ENCODE peak calls at places on chromosomes 16 and 17, in six cellular contexts. One of them, this sample, is unnamed.

GRCh38 chr16:50673496-50674275 is 7.4 kb downstream of the SNX20 start:
- DNase-seq in PC-3: no peak
- DNase-seq in H9: peak; percentile 52
- DNase-seq in IMR-90: no peak
- DNase-seq in SK-N-SH: no peak
- DNase-seq in hepatocyte: no peak
- DNase-seq in this sample: no peak

GRCh38 chr16:56609463-56609921 is 1.1 kb downstream of the MT2A start:
- DNase-seq in IMR-90: peak; percentile 92
- DNase-seq in hepatocyte: peak; percentile 72
- DNase-seq in SK-N-SH: peak; percentile 69
- DNase-seq in PC-3: peak; percentile 58
- DNase-seq in H9: no peak
- DNase-seq in this sample: peak; percentile 85

GRCh38 chr16:47285001-47285400 is 141.3 kb upstream of the NETO2 start:
- DNase-seq in SK-N-SH: no peak
- DNase-seq in H9: no peak
- DNase-seq in hepatocyte: no peak
- DNase-seq in PC-3: no peak
- DNase-seq in IMR-90: no peak
- DNase-seq in this sample: no peak

GRCh38 chr16:26204138-26204537 is 512.4 kb downstream of the HS3ST4 start:
- DNase-seq in hepatocyte: no peak
- DNase-seq in SK-N-SH: no peak
- DNase-seq in PC-3: no peak
- DNase-seq in IMR-90: no peak
- DNase-seq in H9: no peak
- DNase-seq in this sample: no peak

GRCh38 chr16:28175715-28176114 is 36.0 kb downstream of the XPO6 start:
- DNase-seq in H9: no peak
- DNase-seq in IMR-90: no peak
- DNase-seq in SK-N-SH: no peak
- DNase-seq in hepatocyte: no peak
- DNase-seq in PC-3: no peak
- DNase-seq in this sample: no peak

GRCh38 chr16:72092832-72093447 is 480 bp downstream of the TXNL4B start:
- DNase-seq in H9: no peak
- DNase-seq in PC-3: peak; percentile 63
- DNase-seq in SK-N-SH: no peak
- DNase-seq in IMR-90: peak; percentile 68
- DNase-seq in hepatocyte: peak; percentile 52
- DNase-seq in this sample: peak; percentile 76

GRCh38 chr17:66255527-66255971 is 26.3 kb upstream of the APOH start:
- DNase-seq in H9: no peak
- DNase-seq in hepatocyte: no peak
- DNase-seq in SK-N-SH: no peak
- DNase-seq in IMR-90: no peak
- DNase-seq in PC-3: no peak
- DNase-seq in this sample: no peak

GRCh38 chr17:48012151-48012520 is 25.5 kb downstream of the COPZ2 start:
- DNase-seq in PC-3: peak; percentile 33
- DNase-seq in hepatocyte: peak; percentile 72
- DNase-seq in H9: peak; percentile 87
- DNase-seq in IMR-90: no peak
- DNase-seq in SK-N-SH: peak; percentile 95
- DNase-seq in this sample: no peak

GRCh38 chr17:28057731-28058246 is 15.3 kb downstream of the NLK start:
- DNase-seq in SK-N-SH: no peak
- DNase-seq in H9: no peak
- DNase-seq in IMR-90: peak; percentile 83
- DNase-seq in PC-3: peak; percentile 61
- DNase-seq in hepatocyte: peak; percentile 45
- DNase-seq in this sample: peak; percentile 42

DNA sequence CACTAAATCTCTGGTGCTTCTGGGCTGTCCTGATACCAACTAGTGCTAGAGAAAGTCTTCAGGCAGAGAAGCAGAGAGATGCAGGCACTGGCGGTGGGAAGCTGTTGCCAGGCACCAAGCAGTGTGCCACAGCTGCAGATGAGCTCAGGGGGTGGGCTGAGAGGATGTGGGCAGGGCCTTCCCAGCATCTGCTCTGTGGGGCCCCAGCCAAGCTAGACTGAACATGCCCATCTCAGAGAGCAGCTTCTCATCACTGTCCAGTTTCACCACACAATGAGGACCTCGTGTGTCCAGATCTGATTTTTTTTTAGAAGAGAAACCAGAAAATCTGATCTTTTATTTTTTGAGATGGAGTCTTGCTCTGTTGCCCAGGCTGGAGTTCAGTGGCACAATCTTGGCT is 17.1 kb downstream of the PSKH1 start:
- DNase-seq in IMR-90: peak; percentile 69
- DNase-seq in hepatocyte: peak; percentile 54
- DNase-seq in SK-N-SH: peak; percentile 71
- DNase-seq in PC-3: no peak
- DNase-seq in H9: no peak
- DNase-seq in this sample: peak; percentile 38
- TF ChIP-seq CTCF in IMR-90: no peak
- TF ChIP-seq CTCF in hepatocyte: no peak
- TF ChIP-seq CTCF in SK-N-SH: no peak
- TF ChIP-seq CTCF in PC-3: no peak
- TF ChIP-seq CTCF in H9: no peak
- TF ChIP-seq CTCF in this sample: no peak

DNA sequence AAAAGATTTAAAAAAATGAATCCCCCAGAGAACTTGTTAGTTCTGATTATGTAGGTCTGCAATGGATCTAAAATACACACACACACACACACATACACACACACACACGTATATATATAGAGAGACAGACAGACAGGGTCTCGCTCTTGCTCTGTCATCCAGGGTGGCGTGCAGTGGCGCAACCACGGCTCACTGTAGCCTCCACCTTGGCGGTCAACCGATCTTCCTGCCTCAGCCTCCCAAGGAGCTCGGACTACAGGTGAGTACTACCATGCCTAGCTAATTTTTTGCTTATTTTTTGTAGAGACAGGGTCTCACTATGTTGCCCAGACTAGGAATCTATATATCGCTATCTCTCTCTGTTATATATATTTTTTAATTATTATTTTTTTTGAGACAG is 33.4 kb downstream of the GJC1 start:
- DNase-seq in hepatocyte: no peak
- DNase-seq in PC-3: no peak
- DNase-seq in SK-N-SH: no peak
- DNase-seq in H9: no peak
- DNase-seq in IMR-90: no peak
- DNase-seq in this sample: no peak
- H3K27ac ChIP-seq in hepatocyte: no peak overlapping the region
- H3K27ac ChIP-seq in PC-3: no peak overlapping the region
- H3K27ac ChIP-seq in SK-N-SH: peak overlapping the region; percentile 78
- H3K27ac ChIP-seq in H9: no peak overlapping the region
- H3K27ac ChIP-seq in IMR-90: no peak overlapping the region
- H3K27ac ChIP-seq in this sample: no peak overlapping the region

GRCh38 chr16:17836868-17837602 is 366.3 kb upstream of the XYLT1 start:
- DNase-seq in hepatocyte: peak; percentile 37
- DNase-seq in SK-N-SH: no peak
- DNase-seq in H9: peak; percentile 88
- DNase-seq in PC-3: peak; percentile 21
- DNase-seq in IMR-90: peak; percentile 98
- DNase-seq in this sample: peak; percentile 99

GRCh38 chr16:17832738-17833137 is 362.0 kb upstream of the XYLT1 start:
- DNase-seq in SK-N-SH: no peak
- DNase-seq in H9: no peak
- DNase-seq in IMR-90: no peak
- DNase-seq in PC-3: no peak
- DNase-seq in hepatocyte: no peak
- DNase-seq in this sample: no peak

GRCh38 chr16:17839272-17839671 is 368.5 kb upstream of the XYLT1 start:
- DNase-seq in IMR-90: no peak
- DNase-seq in SK-N-SH: no peak
- DNase-seq in hepatocyte: no peak
- DNase-seq in H9: no peak
- DNase-seq in PC-3: no peak
- DNase-seq in this sample: peak; percentile 9

GRCh38 chr16:17831330-17831729 is 360.6 kb upstream of the XYLT1 start:
- DNase-seq in SK-N-SH: no peak
- DNase-seq in IMR-90: no peak
- DNase-seq in hepatocyte: peak; percentile 13
- DNase-seq in H9: peak; percentile 31
- DNase-seq in PC-3: no peak
- DNase-seq in this sample: no peak

GRCh38 chr16:17835118-17835949 is 364.6 kb upstream of the XYLT1 start:
- DNase-seq in IMR-90: no peak
- DNase-seq in hepatocyte: no peak
- DNase-seq in SK-N-SH: no peak
- DNase-seq in H9: no peak
- DNase-seq in PC-3: no peak
- DNase-seq in this sample: no peak
- H2AFZ ChIP-seq in IMR-90: no peak overlapping the region
- H2AFZ ChIP-seq in hepatocyte: no peak overlapping the region
- H2AFZ ChIP-seq in SK-N-SH: no peak overlapping the region
- H2AFZ ChIP-seq in H9: no peak overlapping the region
- H2AFZ ChIP-seq in PC-3: no peak overlapping the region
- H2AFZ ChIP-seq in this sample: no peak overlapping the region

GRCh38 chr16:1385232-1385631 is 29.3 kb downstream of the UNKL start:
- DNase-seq in SK-N-SH: no peak
- DNase-seq in PC-3: no peak
- DNase-seq in H9: no peak
- DNase-seq in hepatocyte: no peak
- DNase-seq in IMR-90: no peak
- DNase-seq in this sample: no peak
- TF ChIP-seq CTCF in SK-N-SH: no peak
- TF ChIP-seq CTCF in PC-3: no peak
- TF ChIP-seq CTCF in H9: no peak
- TF ChIP-seq CTCF in hepatocyte: no peak
- TF ChIP-seq CTCF in IMR-90: no peak
- TF ChIP-seq CTCF in this sample: no peak

DNA sequence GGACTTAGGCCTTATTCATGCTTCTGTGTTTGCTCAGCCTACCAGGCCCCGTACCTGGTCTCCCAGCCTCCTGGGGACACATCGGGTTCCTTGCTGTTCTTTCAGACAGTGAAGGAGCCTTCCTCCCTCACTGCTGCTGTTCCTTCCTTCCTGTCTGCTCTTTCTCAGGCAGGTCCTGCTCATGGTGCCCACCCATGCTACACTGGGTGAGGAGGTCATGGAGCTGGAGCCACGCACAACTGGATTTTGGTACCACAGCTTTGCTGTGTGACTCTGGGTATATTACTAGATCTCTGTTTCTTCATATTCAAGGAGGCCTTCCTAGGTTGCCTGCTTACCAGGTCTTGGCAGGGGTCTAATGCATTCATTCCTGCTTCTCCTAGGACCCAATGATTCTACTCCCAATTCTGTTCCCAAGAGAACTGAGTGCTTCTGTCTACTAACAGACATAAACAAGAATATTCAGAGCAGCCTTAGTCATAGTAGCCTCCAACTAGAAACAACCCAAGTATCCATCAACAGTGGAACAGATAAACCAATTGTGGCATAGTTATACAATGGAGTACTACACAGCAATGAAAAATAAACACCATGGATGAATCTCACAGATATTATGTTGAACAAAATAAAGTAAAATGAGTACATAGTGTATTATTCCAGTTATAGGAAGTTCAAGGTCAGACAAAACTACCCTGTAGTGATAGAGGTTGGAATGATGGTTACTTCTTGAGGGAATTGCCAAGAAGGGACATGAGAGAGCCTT is 121.8 kb downstream of the CMIP start:
- DNase-seq in hepatocyte: no peak
- DNase-seq in IMR-90: no peak
- DNase-seq in SK-N-SH: no peak
- DNase-seq in PC-3: no peak
- DNase-seq in H9: no peak
- DNase-seq in this sample: no peak
- H3K27ac ChIP-seq in hepatocyte: peak overlapping the region; percentile 21
- H3K27ac ChIP-seq in IMR-90: no peak overlapping the region
- H3K27ac ChIP-seq in SK-N-SH: no peak overlapping the region
- H3K27ac ChIP-seq in PC-3: no peak overlapping the region
- H3K27ac ChIP-seq in H9: no peak overlapping the region
- H3K27ac ChIP-seq in this sample: no peak overlapping the region

GRCh38 chr17:74272731-74273201 is 1.3 kb upstream of the DNAI2 start:
- DNase-seq in IMR-90: no peak
- DNase-seq in SK-N-SH: no peak
- DNase-seq in H9: no peak
- DNase-seq in PC-3: no peak
- DNase-seq in hepatocyte: no peak
- DNase-seq in this sample: peak; percentile 83
- H2AFZ ChIP-seq in IMR-90: no peak overlapping the region
- H2AFZ ChIP-seq in SK-N-SH: no peak overlapping the region
- H2AFZ ChIP-seq in H9: no peak overlapping the region
- H2AFZ ChIP-seq in PC-3: no peak overlapping the region
- H2AFZ ChIP-seq in hepatocyte: no peak overlapping the region
- H2AFZ ChIP-seq in this sample: no peak overlapping the region

GRCh38 chr16:53898993-53899392 is 195.0 kb downstream of the FTO start:
- DNase-seq in hepatocyte: no peak
- DNase-seq in IMR-90: no peak
- DNase-seq in SK-N-SH: no peak
- DNase-seq in H9: no peak
- DNase-seq in PC-3: no peak
- DNase-seq in this sample: peak; percentile 33

GRCh38 chr16:53893731-53894435 is 189.9 kb downstream of the FTO start:
- DNase-seq in IMR-90: peak; percentile 91
- DNase-seq in SK-N-SH: no peak
- DNase-seq in H9: no peak
- DNase-seq in PC-3: peak; percentile 68
- DNase-seq in hepatocyte: no peak
- DNase-seq in this sample: peak; percentile 78

GRCh38 chr16:53899471-53899870 is 195.5 kb downstream of the FTO start:
- DNase-seq in PC-3: no peak
- DNase-seq in SK-N-SH: no peak
- DNase-seq in hepatocyte: peak; percentile 13
- DNase-seq in IMR-90: no peak
- DNase-seq in H9: no peak
- DNase-seq in this sample: no peak

GRCh38 chr16:53900678-53901077 is 196.7 kb downstream of the FTO start:
- DNase-seq in SK-N-SH: peak; percentile 18
- DNase-seq in H9: no peak
- DNase-seq in PC-3: no peak
- DNase-seq in hepatocyte: no peak
- DNase-seq in IMR-90: no peak
- DNase-seq in this sample: no peak

GRCh38 chr16:53896711-53897110 is 192.8 kb downstream of the FTO start:
- DNase-seq in PC-3: no peak
- DNase-seq in H9: no peak
- DNase-seq in hepatocyte: no peak
- DNase-seq in SK-N-SH: no peak
- DNase-seq in IMR-90: no peak
- DNase-seq in this sample: no peak
- TF ChIP-seq CTCF in PC-3: no peak
- TF ChIP-seq CTCF in H9: no peak
- TF ChIP-seq CTCF in hepatocyte: no peak
- TF ChIP-seq CTCF in SK-N-SH: no peak
- TF ChIP-seq CTCF in IMR-90: no peak
- TF ChIP-seq CTCF in this sample: no peak

GRCh38 chr17:43125967-43126910 is 1.1 kb upstream of the BRCA1 start:
- DNase-seq in hepatocyte: no peak
- DNase-seq in SK-N-SH: peak; percentile 63
- DNase-seq in IMR-90: no peak
- DNase-seq in PC-3: no peak
- DNase-seq in H9: peak; percentile 44
- DNase-seq in this sample: no peak
- H3K27ac ChIP-seq in hepatocyte: peak overlapping the region; percentile 90
- H3K27ac ChIP-seq in SK-N-SH: peak overlapping the region; percentile 83
- H3K27ac ChIP-seq in IMR-90: peak overlapping the region; percentile 38
- H3K27ac ChIP-seq in PC-3: peak overlapping the region; percentile 54
- H3K27ac ChIP-seq in H9: no peak overlapping the region
- H3K27ac ChIP-seq in this sample: peak overlapping the region; percentile 86

This sample was measured in fibroblast of lung.